ENCODE peak calls at places on chromosomes 6 and 20, in four cellular contexts. H is IMR-90, K is right lobe of liver, T is transverse colon. A is an unnamed sample.

GRCh38 chr20:51985013-51985415 is 182.7 kb upstream of the SALL4 start:
- DNase-seq in H (peak; percentile 96), K (no peak), T (no peak), A (no peak)

GRCh38 chr6:3750324-3751018 is 1.0 kb downstream of the PXDC1 start:
- DNase-seq in H (peak; percentile 72), K (peak; percentile 93), T (peak; percentile 83), A (peak; percentile 91)

GRCh38 chr6:145899915-145900569 is 64.1 kb downstream of the SHPRH start:
- DNase-seq in H (no peak), K (no peak), T (no peak), A (no peak)

GRCh38 chr20:33399924-33400323 is 1.4 kb downstream of the CDK5RAP1 start:
- DNase-seq in H (no peak), K (no peak), T (no peak), A (no peak)

GRCh38 chr6:47319867-47320266 is 10.2 kb upstream of the TNFRSF21 start:
- DNase-seq in H (no peak), K (no peak), T (no peak), A (no peak)

GRCh38 chr20:46990811-46991567 is 96.3 kb downstream of the EYA2 start:
- DNase-seq in H (no peak), K (no peak), T (no peak), A (peak; percentile 52)

GRCh38 chr6:7919871-7920270 is 9.3 kb upstream of the TXNDC5 start:
- DNase-seq in H (no peak), K (no peak), T (no peak), A (no peak)

GRCh38 chr6:43708857-43709653 is 21.5 kb upstream of the MRPS18A start:
- DNase-seq in H (peak; percentile 82), K (no peak), T (no peak), A (peak; percentile 75)

GRCh38 chr20:19760371-19760721 is 2.3 kb downstream of the RIN2 start:
- DNase-seq in H (no peak), K (no peak), T (no peak), A (no peak)

GRCh38 chr6:136967874-136968752 is 46.0 kb downstream of the SLC35D3 start:
- DNase-seq in H (peak; percentile 58), K (peak; percentile 60), T (peak; percentile 80), A (peak; percentile 68)

GRCh38 chr6:22025468-22026159 is 271.2 kb downstream of the PRL start:
- DNase-seq in H (peak; percentile 81), K (no peak), T (no peak), A (no peak)

GRCh38 chr20:45857836-45858250 is 429 bp downstream of the ZSWIM3 start:
- DNase-seq in H (no peak), K (peak; percentile 55), T (no peak), A (no peak)

GRCh38 chr20:535958-536357 is 7.6 kb downstream of the CSNK2A1 start:
- DNase-seq in H (no peak), K (no peak), T (peak; percentile 33), A (no peak)

GRCh38 chr6:161951139-161951538 is 677.3 kb upstream of the AGPAT4 start:
- DNase-seq in H (no peak), K (no peak), T (no peak), A (no peak)

GRCh38 chr20:5535211-5535756 is 214.9 kb upstream of the SHLD1 start:
- DNase-seq in H (peak; percentile 98), K (no peak), T (no peak), A (peak; percentile 32)

GRCh38 chr6:22904413-22904812 is 335.0 kb downstream of the HDGFL1 start:
- DNase-seq in H (peak; percentile 42), K (no peak), T (no peak), A (no peak)

GRCh38 chr6:52609968-52610367 is 33.1 kb upstream of the TRAM2 start:
- DNase-seq in H (no peak), K (no peak), T (no peak), A (no peak)

GRCh38 chr6:30317913-30318589 is 8.7 kb upstream of the TRIM39 start:
- DNase-seq in H (no peak), K (no peak), T (no peak), A (no peak)

GRCh38 chr6:113120214-113120576 is 737.0 kb upstream of the MARCKS start:
- DNase-seq in H (peak; percentile 96), K (no peak), T (no peak), A (no peak)

GRCh38 chr6:127972815-127973214 is 72.0 kb upstream of the THEMIS start:
- DNase-seq in H (no peak), K (no peak), T (no peak), A (no peak)

GRCh38 chr6:158068893-158069799 is 87.5 kb downstream of the SYNJ2 start:
- DNase-seq in H (peak; percentile 58), K (no peak), T (peak; percentile 84), A (peak; percentile 62)

GRCh38 chr6:39530201-39530759 is 194.9 kb downstream of the KIF6 start:
- DNase-seq in H (no peak), K (no peak), T (peak; percentile 12), A (no peak)

GRCh38 chr6:9140861-9141534 is 705.7 kb upstream of the SLC35B3 start:
- DNase-seq in H (peak; percentile 58), K (no peak), T (no peak), A (peak; percentile 30)

GRCh38 chr20:8787090-8787489 is 281.8 kb upstream of the PLCB4 start:
- DNase-seq in H (no peak), K (no peak), T (peak; percentile 57), A (no peak)
- H3K4me3 ChIP-seq in H (no peak overlapping the region), K (no peak overlapping the region), T (no peak overlapping the region), A (no peak overlapping the region)

DNA sequence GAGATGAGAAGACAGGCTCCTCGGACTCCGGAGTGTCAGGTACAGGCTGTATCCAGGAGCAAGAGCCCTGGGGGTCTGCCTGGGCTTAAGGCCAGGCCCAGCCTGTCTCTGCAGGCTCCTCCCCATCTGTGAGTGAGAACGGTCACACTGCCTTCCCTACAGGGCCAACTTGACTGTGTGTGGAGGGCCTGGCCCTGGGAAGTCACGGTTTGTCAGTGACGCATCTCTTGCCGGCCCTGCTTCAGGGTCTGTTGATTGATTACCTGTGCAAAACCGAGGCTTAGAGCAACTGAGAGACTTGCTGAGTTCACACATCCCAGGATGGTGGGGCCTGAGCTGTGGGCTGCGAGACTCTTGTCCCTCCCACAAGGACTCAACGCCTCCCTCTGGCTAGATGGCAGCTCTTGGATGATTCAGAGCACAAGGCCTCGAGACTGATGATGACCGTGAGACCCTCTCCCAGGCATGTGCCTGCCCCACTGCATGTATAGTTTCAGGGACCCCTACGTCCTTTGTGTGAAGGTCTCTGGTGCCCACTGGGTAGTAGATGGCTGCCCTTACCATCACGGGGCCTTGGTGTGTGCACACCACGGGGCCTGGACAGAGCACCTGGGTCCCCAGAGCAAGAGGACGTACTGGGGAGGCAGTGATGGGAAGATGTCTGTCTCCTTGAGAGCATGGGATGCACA is 6.0 kb downstream of the RBM38 start:
- DNase-seq in H (no peak), K (peak; percentile 47), T (no peak), A (no peak)
- TF ChIP-seq POLR2A in H (no peak), K (no peak), T (no peak), A (no peak)

GRCh38 chr6:106182455-106182854 is 96.3 kb downstream of the PRDM1 start:
- DNase-seq in H (no peak), K (no peak), T (no peak), A (no peak)

GRCh38 chr6:106181664-106182418 is 95.7 kb downstream of the PRDM1 start:
- DNase-seq in H (peak; percentile 88), K (no peak), T (no peak), A (no peak)

GRCh38 chr6:106185626-106186025 is 99.5 kb downstream of the PRDM1 start:
- DNase-seq in H (no peak), K (no peak), T (no peak), A (no peak)

GRCh38 chr6:106184629-106185028 is 98.5 kb downstream of the PRDM1 start:
- DNase-seq in H (peak; percentile 48), K (no peak), T (no peak), A (no peak)

GRCh38 chr6:106183430-106183829 is 97.3 kb downstream of the PRDM1 start:
- DNase-seq in H (no peak), K (no peak), T (no peak), A (no peak)
- H3K4me3 ChIP-seq in H (no peak overlapping the region), K (no peak overlapping the region), T (no peak overlapping the region), A (no peak overlapping the region)

GRCh38 chr6:26312096-26312463 is 52.9 kb upstream of the BTN3A2 start:
- DNase-seq in H (no peak), K (no peak), T (no peak), A (no peak)

GRCh38 chr6:26311012-26311384 is 54.0 kb upstream of the BTN3A2 start:
- DNase-seq in H (peak; percentile 59), K (no peak), T (no peak), A (no peak)

GRCh38 chr6:26309731-26310142 is 55.3 kb upstream of the BTN3A2 start:
- DNase-seq in H (peak; percentile 95), K (no peak), T (no peak), A (no peak)

GRCh38 chr6:26312501-26313390 is 52.3 kb upstream of the BTN3A2 start:
- DNase-seq in H (peak; percentile 95), K (peak; percentile 71), T (peak; percentile 85), A (peak; percentile 96)

GRCh38 chr6:26311385-26312095 is 53.5 kb upstream of the BTN3A2 start:
- DNase-seq in H (peak; percentile 73), K (no peak), T (peak; percentile 38), A (no peak)
- TF ChIP-seq POLR2A in H (no peak), K (no peak), T (no peak), A (no peak)

DNA sequence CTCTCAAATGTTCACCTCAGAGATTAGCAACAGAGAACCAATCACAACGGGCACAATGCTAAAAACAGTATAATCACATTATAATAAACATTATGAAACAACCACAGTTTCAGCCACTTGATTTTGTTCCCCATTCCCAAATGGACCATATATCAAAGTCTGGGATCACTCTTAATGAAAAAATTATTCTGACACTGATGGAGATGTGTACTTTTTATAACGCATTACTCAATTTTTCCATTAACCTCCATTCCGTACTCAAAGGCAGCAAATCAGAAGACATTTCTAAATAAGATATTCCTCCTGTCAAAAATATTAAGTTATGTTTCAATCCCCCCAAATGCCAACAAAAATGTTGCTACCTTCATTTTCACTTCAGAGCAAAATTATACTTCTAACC is 2.8 kb downstream of the CPNE1 start:
- DNase-seq in H (no peak), K (no peak), T (no peak), A (no peak)
- H3K4me3 ChIP-seq in H (peak overlapping the region; percentile 4), K (no peak overlapping the region), T (peak overlapping the region; percentile 69), A (no peak overlapping the region)

DNA sequence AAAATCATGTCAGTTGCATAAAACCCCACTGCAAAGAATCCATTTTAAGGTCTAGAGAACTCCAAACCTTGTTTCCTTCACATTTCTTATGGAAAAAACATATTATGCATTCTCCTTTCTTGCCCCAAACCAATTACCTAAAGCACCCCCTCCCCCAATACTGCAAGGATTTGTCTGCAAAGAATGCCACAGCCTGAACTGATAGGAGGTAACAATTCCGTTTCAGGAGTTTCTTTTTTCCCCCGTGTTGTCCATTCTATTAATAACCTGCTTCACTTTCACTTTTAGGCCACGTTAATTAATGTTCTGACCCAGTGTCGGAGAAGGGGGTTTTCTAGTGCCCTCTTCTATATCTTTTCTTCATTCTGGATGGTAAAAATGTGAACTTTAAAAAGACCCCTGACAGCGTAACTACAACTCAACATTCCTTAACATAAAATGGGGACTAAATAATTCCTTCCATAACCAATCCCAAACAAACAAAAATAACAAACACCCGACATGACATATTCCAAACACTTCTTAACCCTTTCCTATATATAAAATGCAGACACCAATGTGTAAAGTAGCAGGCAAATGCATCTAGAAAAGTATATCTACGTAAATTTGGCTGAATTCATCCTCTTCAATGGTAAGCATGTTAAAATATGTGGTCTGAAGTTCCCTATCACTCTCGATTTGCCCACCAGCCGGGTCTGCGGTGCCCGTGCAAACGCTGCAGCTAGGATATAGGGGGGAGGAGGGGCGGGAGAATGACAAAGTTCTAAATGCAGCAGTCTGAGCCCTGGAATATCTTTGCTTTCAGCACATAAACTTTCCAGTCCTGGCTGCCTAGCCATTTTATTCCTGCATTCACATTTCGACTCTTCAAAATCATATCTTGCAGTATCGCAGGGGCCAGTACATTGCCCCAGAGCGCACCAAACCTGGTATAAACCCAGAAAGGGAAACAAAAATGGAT is 978 bp downstream of the NRN1 start:
- DNase-seq in H (no peak), K (no peak), T (no peak), A (no peak)
- TF ChIP-seq POLR2A in H (no peak), K (no peak), T (no peak), A (no peak)